ENCODE peak calls at places on chromosomes 2 and 18, in four cellular contexts. L, T, I and Z are unnamed samples.
A peak's percentile ranks its signal among the peaks of the same experiment; 100 is the strongest.

GRCh38 chr2:215439980-215440512 is 4.2 kb upstream of the FN1 start:
- DNase-seq in L (no peak), T (no peak), I (peak; percentile 57), Z (no peak)

GRCh38 chr2:233061591-233062446 is 1.7 kb downstream of the INPP5D start:
- DNase-seq in L (no peak), T (peak; percentile 79), I (no peak), Z (peak; percentile 21)

GRCh38 chr18:54717673-54718435 is 110.4 kb upstream of the RAB27B start:
- DNase-seq in L (peak; percentile 21), T (peak; percentile 88), I (peak; percentile 45), Z (no peak)

GRCh38 chr2:241903121-241904010 is 33.8 kb downstream of the RTP5 start:
- DNase-seq in L (no peak), T (no peak), I (no peak), Z (no peak)

GRCh38 chr2:99970292-99970868 is 172.0 kb downstream of the AFF3 start:
- DNase-seq in L (no peak), T (no peak), I (no peak), Z (peak; percentile 50)

GRCh38 chr2:85754313-85755095 is 713 bp downstream of the ATOH8 start:
- DNase-seq in L (peak; percentile 61), T (peak; percentile 85), I (peak; percentile 70), Z (peak; percentile 60)

GRCh38 chr2:105573910-105574655 is 170.6 kb upstream of the NCK2 start:
- DNase-seq in L (peak; percentile 44), T (no peak), I (no peak), Z (no peak)

GRCh38 chr2:168320267-168320666 is 72.9 kb upstream of the STK39 start:
- DNase-seq in L (no peak), T (no peak), I (no peak), Z (no peak)

GRCh38 chr2:185644828-185645227 is 93.8 kb upstream of the FSIP2 start:
- DNase-seq in L (no peak), T (no peak), I (peak; percentile 15), Z (no peak)

GRCh38 chr2:226123307-226123706 is 676.3 kb downstream of the IRS1 start:
- DNase-seq in L (no peak), T (no peak), I (peak; percentile 84), Z (peak; percentile 91)

GRCh38 chr2:172772637-172773036 is 37.0 kb downstream of the RAPGEF4 start:
- DNase-seq in L (no peak), T (no peak), I (peak; percentile 7), Z (no peak)

GRCh38 chr18:21439453-21439852 is 161.1 kb downstream of the ESCO1 start:
- DNase-seq in L (no peak), T (no peak), I (peak; percentile 90), Z (peak; percentile 94)

GRCh38 chr2:173793649-173794565 is 171.3 kb downstream of the SP3 start:
- DNase-seq in L (no peak), T (no peak), I (no peak), Z (no peak)

GRCh38 chr2:9071032-9071431 is 67.5 kb upstream of the MBOAT2 start:
- DNase-seq in L (no peak), T (no peak), I (peak; percentile 96), Z (peak; percentile 57)

GRCh38 chr2:64007924-64008323 is 11.3 kb downstream of the VPS54 start:
- DNase-seq in L (no peak), T (peak; percentile 34), I (no peak), Z (no peak)

GRCh38 chr2:232624554-232624842 is 8.9 kb upstream of the EFHD1 start:
- DNase-seq in L (no peak), T (no peak), I (peak; percentile 92), Z (peak; percentile 66)

GRCh38 chr18:33898427-33898826 is 320.4 kb downstream of the ASXL3 start:
- DNase-seq in L (no peak), T (no peak), I (no peak), Z (no peak)

GRCh38 chr2:20702563-20702962 is 35.6 kb downstream of the GDF7 start:
- DNase-seq in L (no peak), T (no peak), I (peak; percentile 23), Z (peak; percentile 83)

GRCh38 chr2:227503433-227504406 is 31.8 kb downstream of the AGFG1 start:
- DNase-seq in L (no peak), T (no peak), I (peak; percentile 95), Z (peak; percentile 82)

GRCh38 chr2:54604771-54605350 is 118.6 kb upstream of the EML6 start:
- DNase-seq in L (no peak), T (peak; percentile 71), I (no peak), Z (no peak)

GRCh38 chr2:210172219-210172575 is 988 bp upstream of the KANSL1L start:
- DNase-seq in L (no peak), T (no peak), I (no peak), Z (no peak)

GRCh38 chr2:129711816-129712420 is 267.5 kb upstream of the RAB6C start:
- DNase-seq in L (no peak), T (peak; percentile 32), I (peak; percentile 1), Z (no peak)

GRCh38 chr2:218783612-218784169 is 1.7 kb downstream of the CYP27A1 start:
- DNase-seq in L (no peak), T (no peak), I (no peak), Z (no peak)

GRCh38 chr2:216113572-216113971 is 4.4 kb downstream of the XRCC5 start:
- DNase-seq in L (no peak), T (peak; percentile 69), I (no peak), Z (no peak)

GRCh38 chr18:25875574-25875973 is 214.8 kb downstream of the SS18 start:
- DNase-seq in L (no peak), T (no peak), I (peak; percentile 35), Z (peak; percentile 20)

GRCh38 chr18:49174478-49174877 is 223.7 kb upstream of the SMAD7 start:
- DNase-seq in L (no peak), T (no peak), I (peak; percentile 14), Z (peak; percentile 52)

GRCh38 chr2:222709191-222709891 is 37.9 kb downstream of the MOGAT1 start:
- DNase-seq in L (no peak), T (no peak), I (peak; percentile 94), Z (peak; percentile 96)

GRCh38 chr2:132670961-132671781 is 1.2 kb upstream of the LYPD1 start:
- DNase-seq in L (no peak), T (no peak), I (peak; percentile 97), Z (peak; percentile 93)

GRCh38 chr2:217108575-217109027 is 248.7 kb upstream of the TNP1 start:
- DNase-seq in L (no peak), T (no peak), I (no peak), Z (no peak)

GRCh38 chr2:38590053-38590452 is 12.7 kb downstream of the HNRNPLL start:
- DNase-seq in L (no peak), T (no peak), I (no peak), Z (no peak)

GRCh38 chr2:151183072-151183580 is 78.5 kb downstream of the RBM43 start:
- DNase-seq in L (no peak), T (no peak), I (no peak), Z (no peak)

GRCh38 chr18:75141734-75142133 is 67.2 kb downstream of the PTGR3 start:
- DNase-seq in L (no peak), T (no peak), I (no peak), Z (no peak)

GRCh38 chr2:104766683-104767082 is 87.2 kb upstream of the POU3F3 start:
- DNase-seq in L (no peak), T (no peak), I (no peak), Z (peak; percentile 62)

GRCh38 chr2:39620067-39620466 is 45.6 kb upstream of the TMEM178A start:
- DNase-seq in L (no peak), T (no peak), I (peak; percentile 92), Z (peak; percentile 91)

GRCh38 chr2:112876971-112877361 is 34.0 kb upstream of the IL37 start:
- DNase-seq in L (no peak), T (peak; percentile 45), I (no peak), Z (peak; percentile 29)

GRCh38 chr2:82781516-82781915 is 1677.6 kb downstream of the SUCLG1 start:
- DNase-seq in L (no peak), T (no peak), I (no peak), Z (no peak)

GRCh38 chr2:201882353-201883095 is 76.2 kb downstream of the CDK15 start:
- DNase-seq in L (peak; percentile 39), T (no peak), I (peak; percentile 87), Z (peak; percentile 89)

GRCh38 chr2:133063792-133064191 is 393.8 kb upstream of the LYPD1 start:
- DNase-seq in L (no peak), T (peak; percentile 57), I (no peak), Z (peak; percentile 64)